ENCODE peak calls at places on chromosomes 2 and 18, in nine cellular contexts. X, S, P, E, Z, B, C, Q and U are unnamed samples.
A peak's percentile ranks its signal among the peaks of the same experiment; 100 is the strongest.

GRCh38 chr2:1147873-1148612 is 197.4 kb downstream of the SNTG2 start:
- DNase-seq in C (no peak), S (no peak), P (no peak), B (no peak), X (no peak), Q (peak; percentile 5), Z (no peak), E (no peak), U (no peak)

GRCh38 chr2:59025157-59025757 is 784.1 kb upstream of the FANCL start:
- DNase-seq in S (no peak), B (peak; percentile 17), E (peak; percentile 65), Q (peak; percentile 63), P (no peak), C (peak; percentile 13), Z (no peak), X (peak; percentile 34), U (no peak)

GRCh38 chr2:46922049-46922448 is 6.4 kb upstream of the MCFD2 start:
- DNase-seq in X (no peak), P (no peak), C (no peak), Z (no peak), E (no peak), B (no peak), S (no peak), Q (peak; percentile 49), U (no peak)

GRCh38 chr18:62209046-62209445 is 22.0 kb downstream of the RELCH start:
- DNase-seq in C (no peak), S (no peak), B (no peak), P (no peak), E (no peak), X (no peak), Q (no peak), Z (no peak), U (no peak)

GRCh38 chr18:49911414-49911813 is 98.1 kb upstream of the ACAA2 start:
- DNase-seq in X (no peak), P (no peak), B (no peak), S (no peak), C (no peak), Z (no peak), E (peak; percentile 35), Q (peak; percentile 9), U (no peak)

GRCh38 chr2:234291765-234292204 is 205.1 kb downstream of the ARL4C start:
- DNase-seq in P (peak; percentile 71), Q (peak; percentile 81), Z (peak; percentile 74), E (no peak), C (peak; percentile 74), S (no peak), X (peak; percentile 63), B (peak; percentile 33), U (no peak)

GRCh38 chr18:33805592-33805991 is 227.6 kb downstream of the ASXL3 start:
- DNase-seq in P (no peak), B (no peak), Z (no peak), Q (no peak), S (no peak), C (no peak), X (no peak), E (no peak), U (no peak)

GRCh38 chr2:239966029-239966847 is 58.9 kb downstream of the NDUFA10 start:
- DNase-seq in E (no peak), Z (no peak), S (no peak), C (no peak), B (peak; percentile 47), Q (no peak), P (no peak), X (no peak), U (no peak)

GRCh38 chr18:3207565-3207964 is 12.2 kb downstream of the MYOM1 start:
- DNase-seq in P (no peak), C (no peak), S (no peak), B (no peak), Z (no peak), X (peak; percentile 18), Q (peak; percentile 4), E (no peak), U (no peak)

GRCh38 chr2:230258483-230258882 is 32.9 kb downstream of the SP140 start:
- DNase-seq in E (no peak), S (no peak), Z (no peak), Q (no peak), X (no peak), B (no peak), C (no peak), P (no peak), U (no peak)

GRCh38 chr18:59324623-59324971 is 6.1 kb upstream of the CPLX4 start:
- DNase-seq in B (no peak), X (no peak), Q (no peak), E (no peak), C (no peak), Z (no peak), S (no peak), P (no peak), U (no peak)

GRCh38 chr18:50151876-50152275 is 43.1 kb downstream of the MYO5B start:
- DNase-seq in C (peak; percentile 3), B (no peak), Q (peak; percentile 32), X (no peak), Z (no peak), P (no peak), S (no peak), E (peak; percentile 65), U (no peak)

GRCh38 chr18:58239879-58240278 is 195.9 kb downstream of the NEDD4L start:
- DNase-seq in X (no peak), Q (no peak), B (no peak), S (no peak), Z (no peak), C (no peak), P (no peak), E (no peak), U (no peak)

GRCh38 chr2:225462945-225463344 is 63.4 kb downstream of the NYAP2 start:
- DNase-seq in E (no peak), P (no peak), Q (peak; percentile 45), Z (no peak), B (no peak), S (no peak), C (no peak), X (no peak), U (no peak)
- TF ChIP-seq CTCF in E (no peak), P (no peak), Q (peak; percentile 9), Z (no peak), B (no peak), S (no peak), C (no peak), X (no peak), U (no peak)

DNA sequence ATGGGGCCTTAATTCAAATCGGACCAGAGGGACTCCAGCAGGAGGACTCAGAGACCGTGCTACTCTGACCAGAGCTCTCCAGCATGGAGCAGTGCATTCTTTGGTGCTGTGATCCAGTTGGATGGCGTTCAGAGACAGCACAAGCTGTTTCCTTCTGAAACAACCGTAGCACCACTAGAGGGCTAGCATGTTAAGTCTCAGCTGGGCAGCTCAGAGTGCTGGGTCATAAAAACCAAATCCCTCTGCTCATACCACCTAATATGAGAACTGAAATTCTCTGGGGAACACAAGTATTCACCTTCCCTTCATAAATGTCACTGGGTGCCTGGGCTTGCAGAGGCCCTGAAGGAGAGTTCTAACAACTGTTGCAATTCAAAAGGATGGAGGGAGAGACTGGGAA is 97.7 kb upstream of the TFCP2L1 start:
- DNase-seq in E (no peak), Q (peak; percentile 46), C (no peak), S (no peak), B (no peak), Z (no peak), X (peak; percentile 27), P (no peak), U (no peak)
- TF ChIP-seq CTCF in E (peak; percentile 58), Q (peak; percentile 53), C (peak; percentile 51), S (no peak), B (no peak), Z (no peak), X (no peak), P (no peak), U (no peak)

GRCh38 chr2:101253713-101254085 is 1.0 kb downstream of the CNOT11 start:
- DNase-seq in Z (no peak), C (no peak), Q (peak; percentile 14), P (no peak), S (no peak), X (no peak), E (no peak), B (no peak), U (no peak)

GRCh38 chr2:101255501-101255900 is 2.8 kb downstream of the CNOT11 start:
- DNase-seq in E (no peak), C (peak; percentile 25), B (no peak), Q (peak; percentile 84), X (no peak), Z (no peak), S (no peak), P (no peak), U (no peak)

GRCh38 chr2:101251844-101252407 is 760 bp upstream of the CNOT11 start:
- DNase-seq in E (peak; percentile 55), S (no peak), P (no peak), X (peak; percentile 36), Q (no peak), C (no peak), B (no peak), Z (no peak), U (no peak)

GRCh38 chr2:101252408-101253012 is at the start of gene CNOT11:
- DNase-seq in C (peak; percentile 98), B (peak; percentile 100), P (peak; percentile 99), E (peak; percentile 99), S (peak; percentile 98), X (peak; percentile 98), Z (peak; percentile 99), Q (peak; percentile 99), U (peak; percentile 100)

DNA sequence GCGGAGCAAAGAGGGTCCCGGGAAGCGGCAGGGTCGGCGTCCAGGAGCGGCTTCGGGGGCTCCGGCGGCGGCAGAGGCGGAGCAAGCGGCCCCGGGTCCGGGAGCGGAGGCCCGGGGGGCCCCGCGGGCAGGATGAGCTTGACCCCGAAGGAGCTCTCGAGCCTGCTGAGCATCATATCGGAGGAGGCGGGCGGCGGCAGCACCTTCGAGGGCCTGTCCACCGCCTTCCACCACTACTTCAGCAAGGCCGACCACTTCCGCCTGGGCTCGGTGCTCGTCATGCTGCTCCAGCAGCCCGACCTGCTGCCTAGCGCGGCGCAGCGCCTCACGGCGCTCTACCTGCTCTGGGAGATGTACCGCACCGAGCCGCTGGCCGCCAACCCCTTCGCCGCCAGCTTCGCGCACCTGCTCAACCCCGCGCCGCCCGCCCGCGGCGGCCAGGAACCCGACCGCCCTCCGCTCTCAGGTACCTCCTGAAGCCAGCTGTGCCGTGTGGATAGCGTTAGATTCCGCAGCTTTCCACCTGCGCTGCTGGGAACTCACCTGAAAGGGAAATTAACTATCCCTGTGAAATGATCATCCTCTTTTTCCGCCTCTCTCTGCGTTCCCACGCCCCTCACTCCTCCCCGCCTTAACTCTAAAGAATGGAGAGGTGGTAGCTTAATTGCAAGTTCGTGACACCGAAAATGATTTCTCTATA is 477 bp downstream of the CNOT11 start:
- DNase-seq in C (peak; percentile 32), B (peak; percentile 60), P (peak; percentile 77), E (peak; percentile 37), X (peak; percentile 71), Z (peak; percentile 92), Q (peak; percentile 74), S (peak; percentile 77), U (peak; percentile 27)
- TF ChIP-seq CTCF in C (no peak), B (no peak), P (no peak), E (no peak), X (no peak), Z (no peak), Q (no peak), S (no peak), U (no peak)

DNA sequence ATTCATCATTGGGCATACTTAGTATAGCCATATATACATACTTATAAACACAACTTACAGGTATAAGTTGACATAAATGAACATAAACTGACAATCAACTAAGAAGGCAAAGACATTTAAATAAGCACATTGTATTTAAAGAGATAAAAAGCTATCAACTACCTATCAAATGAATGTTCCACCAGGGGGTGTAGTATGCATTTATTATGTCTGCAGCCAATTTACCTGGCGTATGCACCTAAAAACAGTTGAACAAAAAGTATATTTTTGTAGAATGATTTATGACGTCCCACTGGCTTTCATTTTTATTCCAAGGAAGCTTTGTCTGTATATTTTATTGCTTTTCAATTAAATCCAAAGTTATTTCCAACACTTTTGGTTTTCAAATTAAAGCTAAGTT is 323.5 kb downstream of the AFF3 start:
- DNase-seq in S (no peak), C (no peak), P (no peak), Z (no peak), X (peak; percentile 16), Q (peak; percentile 74), B (no peak), E (no peak), U (no peak)
- TF ChIP-seq CTCF in S (peak; percentile 57), C (peak; percentile 26), P (no peak), Z (peak; percentile 15), X (peak; percentile 35), Q (peak; percentile 53), B (no peak), E (no peak), U (no peak)